ENCODE peak calls at places on chromosomes 16 and 17, in six cellular contexts. S is neural progenitor cell, Y is epithelial cell of esophagus, Z is prostate gland, O is fibroblast of the aortic adventitia, H is K562. D is an unnamed sample.

GRCh38 chr17:9035249-9035648 is 13.9 kb downstream of the NTN1 start:
- DNase-seq in S (no peak), O (no peak), Y (no peak), Z (no peak), H (no peak), D (no peak)

GRCh38 chr17:83127431-83128160 is 48.2 kb downstream of the METRNL start:
- DNase-seq in S (no peak), O (no peak), H (no peak), Y (no peak), Z (no peak), D (no peak)

GRCh38 chr17:15285466-15285865 is 20.3 kb upstream of the PMP22 start:
- DNase-seq in H (no peak), O (no peak), Y (no peak), Z (no peak), S (no peak), D (no peak)

GRCh38 chr17:55273579-55274370 is 9.0 kb downstream of the HLF start:
- DNase-seq in Z (peak; percentile 80), S (no peak), O (peak; percentile 32), H (no peak), Y (peak; percentile 74), D (peak; percentile 48)

GRCh38 chr17:62755139-62755851 is 52.8 kb downstream of the MARCHF10 start:
- DNase-seq in Y (no peak), O (peak; percentile 80), Z (no peak), H (no peak), S (no peak), D (no peak)

GRCh38 chr16:20867585-20867984 is 32.6 kb downstream of the DCUN1D3 start:
- DNase-seq in Z (no peak), S (no peak), Y (peak; percentile 52), H (no peak), O (peak; percentile 71), D (peak; percentile 45)

GRCh38 chr17:33284022-33284421 is 9.1 kb downstream of the ASIC2 start:
- DNase-seq in H (no peak), O (peak; percentile 64), S (no peak), Z (peak; percentile 84), Y (peak; percentile 93), D (peak; percentile 80)

GRCh38 chr17:61305024-61305423 is 94.6 kb upstream of the TBX2 start:
- DNase-seq in H (no peak), Z (no peak), S (no peak), O (peak; percentile 51), Y (no peak), D (peak; percentile 38)

GRCh38 chr17:66264696-66265095 is 35.5 kb upstream of the APOH start:
- DNase-seq in Z (no peak), S (no peak), Y (no peak), O (no peak), H (no peak), D (no peak)

GRCh38 chr17:7328840-7329359 is at the start of gene NEURL4:
- DNase-seq in O (no peak), H (peak; percentile 40), S (no peak), Z (no peak), Y (peak; percentile 43), D (no peak)

GRCh38 chr17:2710804-2711607 is 558 bp downstream of the CLUH start:
- DNase-seq in S (peak; percentile 70), Z (no peak), O (no peak), H (no peak), Y (no peak), D (no peak)

GRCh38 chr17:82623707-82624106 is 24.5 kb downstream of the WDR45B start:
- DNase-seq in S (no peak), O (no peak), Z (no peak), H (no peak), Y (no peak), D (no peak)

GRCh38 chr16:2776500-2777139 is 460 bp downstream of the ELOB start:
- DNase-seq in Y (no peak), H (peak; percentile 32), Z (no peak), O (no peak), S (peak; percentile 72), D (no peak)

GRCh38 chr17:16352303-16352837 is 899 bp downstream of the CENPV start:
- DNase-seq in Z (no peak), Y (peak; percentile 19), H (peak; percentile 62), S (peak; percentile 90), O (peak; percentile 27), D (peak; percentile 16)

GRCh38 chr17:44004077-44004760 is at the start of gene NAGS:
- DNase-seq in H (peak; percentile 58), Z (no peak), Y (peak; percentile 42), O (no peak), S (peak; percentile 63), D (no peak)

GRCh38 chr17:8121531-8122390 is 2.1 kb downstream of the HES7 start:
- DNase-seq in Y (peak; percentile 64), H (peak; percentile 86), S (peak; percentile 96), Z (peak; percentile 24), O (peak; percentile 45), D (peak; percentile 56)

GRCh38 chr16:9885457-9885856 is 296.8 kb downstream of the GRIN2A start:
- DNase-seq in H (no peak), S (peak; percentile 18), Z (no peak), O (no peak), Y (no peak), D (no peak)

GRCh38 chr17:57085448-57086068 is 512 bp downstream of the AKAP1 start:
- DNase-seq in H (peak; percentile 73), Z (no peak), Y (peak; percentile 35), S (peak; percentile 82), O (peak; percentile 16), D (peak; percentile 23)

GRCh38 chr16:82653550-82654511 is 27.1 kb downstream of the CDH13 start:
- DNase-seq in S (no peak), Z (no peak), O (peak; percentile 87), H (peak; percentile 5), Y (peak; percentile 87), D (peak; percentile 91)

GRCh38 chr16:12061336-12062055 is 85.0 kb downstream of the SNX29 start:
- DNase-seq in O (peak; percentile 8), S (no peak), H (no peak), Y (peak; percentile 40), Z (no peak), D (no peak)

GRCh38 chr16:54937673-54938350 is 7.1 kb downstream of the IRX5 start:
- DNase-seq in H (no peak), S (no peak), Z (no peak), O (no peak), Y (peak; percentile 27), D (no peak)
- TF ChIP-seq CTCF in H (no peak), S (no peak), Z (no peak), O (no peak), Y (no peak), D (no peak)

GRCh38 chr17:80885922-80886582 is 105.6 kb upstream of the CHMP6 start:
- DNase-seq in H (no peak), Z (no peak), S (no peak), Y (no peak), O (no peak), D (no peak)

GRCh38 chr17:80884811-80885210 is 106.8 kb upstream of the CHMP6 start:
- DNase-seq in O (no peak), S (no peak), Y (no peak), Z (no peak), H (no peak), D (no peak)

GRCh38 chr17:80887639-80888175 is 103.9 kb upstream of the CHMP6 start:
- DNase-seq in H (no peak), O (no peak), Y (no peak), Z (no peak), S (no peak), D (no peak)

GRCh38 chr17:80888276-80889160 is 103.1 kb upstream of the CHMP6 start:
- DNase-seq in S (no peak), H (no peak), Z (no peak), O (no peak), Y (no peak), D (no peak)

DNA sequence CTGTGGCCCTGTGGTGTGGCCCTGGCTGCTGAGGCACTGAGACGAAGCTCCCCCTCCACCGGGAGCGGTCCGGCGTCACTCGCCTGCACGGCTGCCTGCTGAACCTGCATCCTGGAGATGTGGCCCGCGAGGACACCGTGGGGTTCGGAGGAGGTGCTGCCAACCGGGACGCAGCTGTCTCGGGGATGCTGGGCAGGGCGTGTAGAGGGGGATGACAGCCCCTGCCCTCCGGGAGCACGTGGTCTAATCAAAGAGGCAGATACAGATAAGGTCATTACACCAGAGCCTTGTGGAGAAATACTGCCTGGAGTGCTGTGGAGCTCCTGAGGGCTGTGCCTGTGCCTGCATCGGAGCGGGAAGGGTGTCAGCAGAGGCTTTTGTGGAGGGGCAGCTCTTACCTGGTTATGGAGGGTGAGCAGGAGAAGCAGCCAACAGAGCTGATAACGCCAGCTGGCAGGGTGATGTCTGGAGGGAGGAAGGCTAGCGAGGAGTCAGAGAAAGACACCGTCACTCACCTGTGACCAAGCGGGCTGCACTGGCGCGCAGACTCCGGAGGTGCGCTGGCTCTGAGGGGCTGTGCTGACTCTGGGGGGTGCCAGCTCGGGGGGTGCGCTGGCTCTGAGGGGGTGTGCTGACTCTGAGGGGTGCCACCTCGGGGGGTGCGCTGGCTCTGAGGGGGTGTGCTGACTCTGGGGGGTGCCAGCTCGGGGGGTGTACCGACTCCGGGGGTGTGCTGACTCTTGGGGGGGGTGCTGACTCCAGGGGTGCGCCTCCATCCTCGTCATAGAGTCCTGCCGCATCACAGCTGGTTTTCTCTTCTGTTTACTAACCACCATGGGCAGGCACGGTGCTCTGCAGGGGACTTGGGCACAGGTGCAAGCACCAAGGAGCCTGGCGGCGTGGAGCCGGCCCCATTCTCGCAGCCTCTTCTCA is 104.7 kb upstream of the CHMP6 start:
- DNase-seq in S (no peak), Z (no peak), H (no peak), O (no peak), Y (no peak), D (no peak)
- H3K4me3 ChIP-seq in S (no peak overlapping the region), Z (no peak overlapping the region), H (no peak overlapping the region), O (no peak overlapping the region), Y (no peak overlapping the region), D (no peak overlapping the region)

DNA sequence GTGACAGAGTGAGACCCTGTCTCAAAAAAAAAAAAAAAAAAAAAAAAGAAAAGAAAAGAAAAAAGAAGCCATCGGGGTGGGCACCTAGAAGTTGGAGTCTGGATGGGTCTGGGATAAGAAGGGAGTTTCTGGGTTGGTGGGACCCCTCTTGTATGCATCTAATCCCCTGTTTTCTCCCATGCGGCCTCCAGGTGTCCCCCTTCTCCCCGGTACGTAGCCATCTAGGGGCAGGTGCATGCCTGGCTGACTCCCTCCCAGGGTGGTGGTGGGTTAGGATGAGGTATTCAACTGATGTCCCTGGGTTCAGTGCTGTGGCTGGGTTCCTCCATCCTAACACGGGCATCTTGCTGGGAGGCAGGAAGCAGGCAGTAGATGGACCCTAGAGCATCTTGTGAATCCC is 13.0 kb downstream of the FMNL1 start:
- DNase-seq in S (peak; percentile 75), Z (no peak), Y (no peak), H (peak; percentile 59), O (no peak), D (no peak)
- TF ChIP-seq CTCF in S (peak; percentile 62), Z (no peak), Y (peak; percentile 30), H (peak; percentile 87), O (peak; percentile 15), D (peak; percentile 14)

GRCh38 chr16:58040496-58040846 is 14.9 kb downstream of the MMP15 start:
- DNase-seq in Y (no peak), Z (no peak), O (no peak), S (no peak), H (no peak), D (no peak)

GRCh38 chr16:58039829-58040495 is 14.4 kb downstream of the MMP15 start:
- DNase-seq in Z (no peak), S (no peak), Y (no peak), O (no peak), H (no peak), D (no peak)

GRCh38 chr16:58042001-58042885 is 16.7 kb downstream of the MMP15 start:
- DNase-seq in O (no peak), Y (no peak), Z (no peak), H (no peak), S (no peak), D (no peak)

GRCh38 chr16:58041628-58041955 is 16.0 kb downstream of the MMP15 start:
- DNase-seq in Z (no peak), Y (no peak), S (no peak), O (no peak), H (no peak), D (no peak)

GRCh38 chr16:58040945-58041627 is 15.5 kb downstream of the MMP15 start:
- DNase-seq in H (no peak), Z (no peak), Y (no peak), O (no peak), S (no peak), D (no peak)
- H3K4me3 ChIP-seq in H (no peak overlapping the region), Z (no peak overlapping the region), Y (no peak overlapping the region), O (no peak overlapping the region), S (no peak overlapping the region), D (no peak overlapping the region)